ENCODE peak calls at places on chromosome 19, in four cellular contexts. T, U, C and B are unnamed samples.

GRCh38 chr19:343941-344624 is 513 bp downstream of the MIER2 start:
- DNase-seq in T (no peak), U (no peak), C (no peak), B (no peak)

GRCh38 chr19:33725567-33725966 is 71.1 kb upstream of the KCTD15 start:
- DNase-seq in T (no peak), U (no peak), C (no peak), B (no peak)

GRCh38 chr19:47720669-47721068 is 7.4 kb downstream of the EHD2 start:
- DNase-seq in T (no peak), U (no peak), C (no peak), B (no peak)

GRCh38 chr19:3059653-3060052 is 2.6 kb downstream of the TLE5 start:
- DNase-seq in T (no peak), U (no peak), C (no peak), B (no peak)

GRCh38 chr19:49818691-49819331 is 722 bp downstream of the MED25 start:
- DNase-seq in T (no peak), U (no peak), C (no peak), B (no peak)

GRCh38 chr19:53772943-53773342 is 51.2 kb downstream of the NLRP12 start:
- DNase-seq in T (no peak), U (peak; percentile 82), C (peak; percentile 61), B (peak; percentile 36)

GRCh38 chr19:12680034-12680433 is 1.6 kb downstream of the DHPS start:
- DNase-seq in T (no peak), U (no peak), C (no peak), B (no peak)

GRCh38 chr19:19642506-19643157 is 825 bp downstream of the GMIP start:
- DNase-seq in T (no peak), U (no peak), C (no peak), B (no peak)

GRCh38 chr19:16428372-16429036 is 43.3 kb downstream of the EPS15L1 start:
- DNase-seq in T (no peak), U (no peak), C (no peak), B (no peak)

GRCh38 chr19:39296055-39296645 is at the start of gene IFNL1:
- DNase-seq in T (no peak), U (no peak), C (no peak), B (no peak)

GRCh38 chr19:56321981-56322558 is 7.4 kb upstream of the ZSCAN5A start:
- DNase-seq in T (no peak), U (no peak), C (peak; percentile 28), B (no peak)

GRCh38 chr19:38699027-38699346 is 45.3 kb downstream of the CAPN12 start:
- DNase-seq in T (no peak), U (no peak), C (no peak), B (no peak)

GRCh38 chr19:3556978-3557460 is 367 bp downstream of the MFSD12 start:
- DNase-seq in T (no peak), U (no peak), C (peak; percentile 55), B (peak; percentile 64)

GRCh38 chr19:45217193-45217956 is 27.8 kb downstream of the EXOC3L2 start:
- DNase-seq in T (no peak), U (no peak), C (no peak), B (no peak)

GRCh38 chr19:3470500-3471128 is 9.7 kb downstream of the SMIM24 start:
- DNase-seq in T (no peak), U (no peak), C (no peak), B (no peak)

GRCh38 chr19:45824041-45824471 is 8.9 kb upstream of the RSPH6A start:
- DNase-seq in T (peak; percentile 73), U (no peak), C (peak; percentile 43), B (no peak)

GRCh38 chr19:33859016-33859415 is 62.3 kb downstream of the KCTD15 start:
- DNase-seq in T (no peak), U (no peak), C (no peak), B (no peak)

GRCh38 chr19:11256189-11256588 is 6.1 kb downstream of the DOCK6 start:
- DNase-seq in T (no peak), U (no peak), C (peak; percentile 13), B (no peak)

GRCh38 chr19:46753420-46754155 is 7.3 kb upstream of the STRN4 start:
- DNase-seq in T (no peak), U (peak; percentile 56), C (peak; percentile 77), B (peak; percentile 73)

GRCh38 chr19:45498411-45499195 is at the start of gene PPM1N:
- DNase-seq in T (no peak), U (no peak), C (no peak), B (no peak)

DNA sequence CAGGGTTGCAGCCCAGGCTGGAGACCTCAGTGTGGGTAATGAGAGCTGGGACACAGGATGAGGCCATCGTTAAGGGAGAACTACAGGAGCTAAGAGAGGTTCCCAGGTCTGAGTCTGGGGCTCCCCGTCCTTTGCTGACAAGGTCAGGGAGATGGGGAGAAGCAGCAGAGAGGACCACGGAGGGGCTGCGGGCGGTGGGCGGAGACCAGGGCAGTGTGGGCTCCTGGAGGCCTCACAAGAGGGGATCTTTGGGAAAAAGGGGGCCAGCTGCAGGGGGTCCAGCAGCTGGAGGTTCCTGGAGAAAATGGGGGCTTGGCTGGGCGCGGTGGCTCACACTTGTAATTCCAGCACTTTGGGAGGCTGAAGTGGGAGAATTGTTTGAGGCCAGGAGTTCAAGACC is 16.0 kb downstream of the RFX1 start:
- DNase-seq in T (no peak), U (no peak), C (no peak), B (no peak)
- TF ChIP-seq POLR2A in T (no peak), U (no peak), C (no peak), B (no peak)

GRCh38 chr19:35043906-35044305 is 2.4 kb downstream of the HPN start:
- DNase-seq in T (no peak), U (no peak), C (peak; percentile 38), B (no peak)

GRCh38 chr19:35040826-35041547 is 534 bp upstream of the HPN start:
- DNase-seq in T (peak; percentile 88), U (peak; percentile 92), C (peak; percentile 97), B (peak; percentile 94)

GRCh38 chr19:35042954-35043604 is 1.6 kb downstream of the HPN start:
- DNase-seq in T (no peak), U (no peak), C (no peak), B (no peak)

GRCh38 chr19:35041548-35042055 is at the start of gene HPN:
- DNase-seq in T (peak; percentile 66), U (no peak), C (peak; percentile 90), B (peak; percentile 71)

DNA sequence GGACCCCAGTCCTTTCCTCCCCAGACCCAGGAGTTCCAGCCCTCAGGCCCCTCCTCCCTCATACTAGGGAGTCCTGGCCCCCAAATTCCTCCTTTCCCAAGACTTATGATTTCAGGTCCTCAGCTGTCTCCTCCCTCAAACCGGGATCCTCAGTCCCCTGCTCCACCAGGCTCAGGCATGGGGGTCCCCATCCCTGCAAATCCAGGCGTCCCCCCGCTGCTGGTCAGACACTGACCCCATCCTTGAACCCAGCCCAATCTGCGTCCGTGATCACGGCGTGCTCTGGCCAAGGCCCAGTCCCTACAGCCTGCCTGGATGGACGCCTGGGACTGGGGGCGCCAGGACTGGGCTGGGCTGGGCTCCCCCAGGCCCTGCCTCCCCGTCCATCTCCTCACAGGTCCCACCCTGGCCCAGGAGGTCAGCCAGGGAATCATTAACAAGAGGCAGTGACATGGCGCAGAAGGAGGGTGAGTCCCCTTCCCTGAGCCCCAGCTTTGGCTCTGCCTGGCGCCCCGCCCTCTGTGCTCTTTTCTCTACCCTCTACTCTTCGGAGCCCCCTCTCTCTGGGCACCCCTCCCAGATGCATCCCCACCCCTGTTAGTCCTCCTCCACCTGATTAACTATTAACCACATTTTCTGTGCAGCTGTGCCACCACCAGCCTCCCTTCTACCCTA is 672 bp downstream of the HPN start:
- DNase-seq in T (no peak), U (no peak), C (peak; percentile 86), B (no peak)
- H3K4me3 ChIP-seq in T (peak overlapping the region; percentile 21), U (no peak overlapping the region), C (peak overlapping the region; percentile 9), B (no peak overlapping the region)

GRCh38 chr19:18488403-18488723 is 33.5 kb downstream of the ELL start:
- DNase-seq in T (no peak), U (no peak), C (no peak), B (no peak)

GRCh38 chr19:18487576-18488402 is 34.1 kb downstream of the ELL start:
- DNase-seq in T (no peak), U (no peak), C (no peak), B (no peak)

GRCh38 chr19:18488838-18489626 is 32.8 kb downstream of the ELL start:
- DNase-seq in T (no peak), U (no peak), C (peak; percentile 84), B (peak; percentile 93)

GRCh38 chr19:18490719-18491118 is 31.2 kb downstream of the ELL start:
- DNase-seq in T (no peak), U (no peak), C (no peak), B (no peak)

GRCh38 chr19:18489627-18490184 is 32.2 kb downstream of the ELL start:
- DNase-seq in T (no peak), U (no peak), C (no peak), B (no peak)
- H3K27ac ChIP-seq in T (peak overlapping the region; percentile 58), U (no peak overlapping the region), C (peak overlapping the region; percentile 52), B (no peak overlapping the region)

DNA sequence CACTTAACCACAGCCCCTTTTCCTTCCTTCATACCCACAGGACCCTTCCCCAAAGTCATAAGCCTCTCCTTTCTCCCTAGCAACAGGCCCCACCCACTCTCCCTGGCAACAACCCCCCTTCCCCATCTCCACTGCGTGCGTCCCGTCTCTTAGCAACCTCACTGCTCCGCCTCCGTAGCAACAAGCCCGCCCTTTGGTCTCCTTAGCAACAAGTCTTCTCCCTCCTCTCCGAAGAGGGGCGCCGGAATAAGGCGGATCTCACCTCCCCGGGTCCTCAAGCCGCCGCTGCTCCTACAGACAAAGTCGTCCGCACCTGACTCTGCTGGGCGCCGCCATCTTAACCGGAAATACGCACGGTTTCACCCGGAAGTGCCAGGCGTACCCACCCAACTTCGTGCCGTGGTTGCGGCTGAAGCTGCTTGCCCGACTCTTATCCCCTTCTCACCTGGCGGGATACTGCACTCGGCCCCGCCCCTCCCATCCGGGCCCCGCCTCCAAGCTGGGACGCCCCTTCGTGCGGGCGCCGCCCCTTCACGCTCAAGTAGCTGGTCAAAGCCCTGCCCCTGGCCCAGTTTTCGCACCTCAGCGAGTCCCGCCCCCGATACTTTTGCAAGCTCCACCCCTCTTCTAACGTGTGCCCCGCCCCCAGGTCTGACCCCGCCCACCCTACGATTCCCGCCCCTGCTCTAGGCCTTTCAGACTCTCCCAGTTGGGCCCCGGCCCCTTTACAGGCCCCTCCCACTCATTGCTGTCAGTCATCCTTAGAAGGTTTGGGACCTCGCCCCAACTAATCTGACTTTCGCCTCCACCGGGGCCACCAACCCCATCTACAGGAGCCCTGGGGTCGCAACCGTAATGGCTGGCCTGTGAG is at the start of gene HSPBP1:
- DNase-seq in T (peak; percentile 93), U (peak; percentile 76), C (peak; percentile 97), B (peak; percentile 94)
- TF ChIP-seq POLR2A in T (no peak), U (no peak), C (peak; percentile 66), B (peak; percentile 40)

GRCh38 chr19:51651216-51651846 is 4.7 kb upstream of the SIGLEC14 start:
- DNase-seq in T (no peak), U (no peak), C (peak; percentile 49), B (no peak)

GRCh38 chr19:51653162-51653561 is 6.5 kb upstream of the SIGLEC14 start:
- DNase-seq in T (no peak), U (no peak), C (no peak), B (no peak)

GRCh38 chr19:51652266-51652665 is 5.6 kb upstream of the SIGLEC14 start:
- DNase-seq in T (no peak), U (no peak), C (no peak), B (no peak)

GRCh38 chr19:51654783-51655182 is 8.2 kb upstream of the SIGLEC14 start:
- DNase-seq in T (no peak), U (no peak), C (no peak), B (no peak)
- H3K4me3 ChIP-seq in T (no peak overlapping the region), U (no peak overlapping the region), C (no peak overlapping the region), B (no peak overlapping the region)

GRCh38 chr19:58388175-58388526 is 1.1 kb downstream of the RPS5 start:
- DNase-seq in T (no peak), U (no peak), C (no peak), B (no peak)
- H3K27ac ChIP-seq in T (no peak overlapping the region), U (no peak overlapping the region), C (no peak overlapping the region), B (no peak overlapping the region)

GRCh38 chr19:1384478-1385110 is 887 bp downstream of the NDUFS7 start:
- DNase-seq in T (no peak), U (no peak), C (no peak), B (no peak)
- TF ChIP-seq POLR2A in T (no peak), U (no peak), C (no peak), B (no peak)